ENCODE peak calls at places on chromosome 2, in four cellular contexts. T is B cell, B is cardiac fibroblast, S is endothelial cell. X is an unnamed sample.

GRCh38 chr2:216657963-216658362 is 24.7 kb downstream of the IGFBP2 start:
- DNase-seq in B (no peak), S (no peak), T (no peak), X (no peak)

GRCh38 chr2:69517410-69517809 is 80.2 kb upstream of the NFU1 start:
- DNase-seq in B (peak; percentile 70), T (no peak), S (no peak), X (no peak)

GRCh38 chr2:30147715-30148611 is 1.2 kb downstream of the YPEL5 start:
- DNase-seq in T (peak; percentile 90), B (peak; percentile 62), S (peak; percentile 93), X (peak; percentile 93)

GRCh38 chr2:212970132-212970531 is 181.3 kb downstream of the IKZF2 start:
- DNase-seq in T (no peak), B (peak; percentile 42), S (no peak), X (no peak)

GRCh38 chr2:182015334-182016109 is 29.9 kb downstream of the PPP1R1C start:
- DNase-seq in B (no peak), T (no peak), S (no peak), X (no peak)

GRCh38 chr2:168050377-168050776 is 197.0 kb downstream of the STK39 start:
- DNase-seq in T (no peak), B (no peak), S (no peak), X (no peak)

GRCh38 chr2:147173186-147173575 is 671.6 kb upstream of the ACVR2A start:
- DNase-seq in T (no peak), B (peak; percentile 10), S (no peak), X (no peak)

GRCh38 chr2:53490659-53491058 is 276.9 kb upstream of the CHAC2 start:
- DNase-seq in S (no peak), T (no peak), B (peak; percentile 59), X (no peak)

GRCh38 chr2:46801731-46802664 is 113.6 kb downstream of the MCFD2 start:
- DNase-seq in B (peak; percentile 54), T (no peak), S (no peak), X (no peak)

GRCh38 chr2:61018319-61018750 is 280 bp upstream of the PUS10 start:
- DNase-seq in T (no peak), S (no peak), B (peak; percentile 73), X (no peak)

GRCh38 chr2:102155703-102156515 is 13.4 kb downstream of the IL1R1 start:
- DNase-seq in T (no peak), S (no peak), B (peak; percentile 77), X (no peak)

GRCh38 chr2:241217320-241218031 is 29.0 kb downstream of the ANO7 start:
- DNase-seq in T (peak; percentile 76), S (peak; percentile 66), B (peak; percentile 67), X (peak; percentile 95)

GRCh38 chr2:205752421-205752820 is 70.1 kb downstream of the NRP2 start:
- DNase-seq in S (no peak), B (no peak), T (no peak), X (no peak)

GRCh38 chr2:11051280-11051679 is 104.0 kb upstream of the SLC66A3 start:
- DNase-seq in T (no peak), S (no peak), B (no peak), X (no peak)

GRCh38 chr2:64692401-64692800 is 38.7 kb upstream of the SERTAD2 start:
- DNase-seq in B (peak; percentile 84), S (no peak), T (no peak), X (no peak)

GRCh38 chr2:121584741-121585140 is 54.1 kb downstream of the RNU4ATAC start:
- DNase-seq in B (no peak), S (no peak), T (no peak), X (no peak)

GRCh38 chr2:120589782-120590608 is 145.7 kb upstream of the GLI2 start:
- DNase-seq in T (no peak), B (peak; percentile 96), S (no peak), X (no peak)

GRCh38 chr2:1736997-1737480 is 7.3 kb downstream of the PXDN start:
- DNase-seq in S (no peak), T (no peak), B (peak; percentile 91), X (no peak)

GRCh38 chr2:208488668-208489564 is 82.3 kb downstream of the PTH2R start:
- DNase-seq in T (no peak), S (no peak), B (no peak), X (no peak)

GRCh38 chr2:86254576-86255538 is 55.6 kb downstream of the MRPL35 start:
- DNase-seq in S (no peak), B (no peak), T (no peak), X (no peak)

GRCh38 chr2:66872056-66872821 is 437.3 kb downstream of the MEIS1 start:
- DNase-seq in T (no peak), S (no peak), B (peak; percentile 70), X (no peak)

GRCh38 chr2:102074167-102074778 is 68.3 kb upstream of the IL1R1 start:
- DNase-seq in B (no peak), S (no peak), T (peak; percentile 8), X (no peak)

GRCh38 chr2:187959821-187960220 is 331.9 kb upstream of the GULP1 start:
- DNase-seq in S (no peak), B (peak; percentile 42), T (no peak), X (no peak)

GRCh38 chr2:27724905-27725693 is 46.4 kb upstream of the MRPL33 start:
- DNase-seq in T (no peak), S (no peak), B (peak; percentile 75), X (no peak)

GRCh38 chr2:118856978-118857676 is 9.7 kb upstream of the EN1 start:
- DNase-seq in T (peak; percentile 26), B (no peak), S (no peak), X (no peak)

GRCh38 chr2:96843538-96844268 is at the start of gene ANKRD23:
- DNase-seq in B (no peak), S (no peak), T (no peak), X (no peak)

GRCh38 chr2:46304635-46305034 is 7.4 kb downstream of the EPAS1 start:
- DNase-seq in S (no peak), B (no peak), T (no peak), X (no peak)

GRCh38 chr2:229910147-229910831 is 11.5 kb downstream of the TRIP12 start:
- DNase-seq in B (no peak), T (no peak), S (no peak), X (no peak)

GRCh38 chr2:128607981-128608506 is 289.4 kb upstream of the HS6ST1 start:
- DNase-seq in T (no peak), S (no peak), B (no peak), X (no peak)

GRCh38 chr2:38076710-38077430 is 919 bp upstream of the CYP1B1 start:
- DNase-seq in S (peak; percentile 55), T (peak; percentile 26), B (peak; percentile 90), X (peak; percentile 89)

GRCh38 chr2:224764565-224765236 is 48.5 kb upstream of the CCDC195 start:
- DNase-seq in B (no peak), S (no peak), T (peak; percentile 16), X (peak; percentile 17)

GRCh38 chr2:54559593-54560145 is 103.5 kb downstream of the SPTBN1 start:
- DNase-seq in T (no peak), S (peak; percentile 41), B (peak; percentile 95), X (no peak)

DNA sequence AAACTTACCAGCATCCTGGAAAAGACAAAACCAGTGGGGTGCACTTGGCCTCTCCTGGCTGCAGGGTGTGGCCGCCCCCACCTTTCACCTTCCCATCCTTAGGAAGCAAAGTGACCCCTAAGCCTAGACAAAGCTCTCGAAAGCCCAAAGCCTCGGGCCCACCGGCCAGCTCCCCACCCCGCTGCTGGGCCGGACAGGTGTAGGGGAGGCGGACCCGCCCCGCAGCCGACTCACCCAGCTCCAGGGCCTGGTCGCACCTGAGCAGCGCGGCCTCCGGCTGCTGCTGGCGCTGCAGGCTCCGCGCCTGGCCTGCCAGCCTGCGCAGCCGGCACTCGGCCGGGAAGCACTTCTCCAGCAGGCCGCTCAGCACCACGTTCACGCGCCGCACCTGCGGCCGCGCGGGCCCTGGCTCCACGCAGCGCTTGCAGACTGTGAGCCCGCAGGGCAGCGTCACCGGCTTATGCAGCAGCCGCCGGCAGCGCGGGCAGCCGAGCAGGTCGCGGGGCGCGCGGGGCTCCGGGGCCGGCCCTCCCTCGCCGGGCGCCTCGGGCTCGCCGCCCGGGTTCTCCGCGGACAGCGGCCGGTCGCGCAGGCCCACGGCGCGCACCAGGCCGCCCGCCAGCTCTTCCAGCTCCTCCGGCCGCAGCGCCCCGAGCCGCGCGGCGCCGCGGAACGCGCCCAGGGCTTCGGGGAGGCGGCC is 970 bp downstream of the LONRF2 start:
- DNase-seq in S (peak; percentile 52), B (peak; percentile 9), T (peak; percentile 43), X (peak; percentile 20)
- TF ChIP-seq CTCF in S (no peak), B (no peak), T (no peak), X (no peak)

DNA sequence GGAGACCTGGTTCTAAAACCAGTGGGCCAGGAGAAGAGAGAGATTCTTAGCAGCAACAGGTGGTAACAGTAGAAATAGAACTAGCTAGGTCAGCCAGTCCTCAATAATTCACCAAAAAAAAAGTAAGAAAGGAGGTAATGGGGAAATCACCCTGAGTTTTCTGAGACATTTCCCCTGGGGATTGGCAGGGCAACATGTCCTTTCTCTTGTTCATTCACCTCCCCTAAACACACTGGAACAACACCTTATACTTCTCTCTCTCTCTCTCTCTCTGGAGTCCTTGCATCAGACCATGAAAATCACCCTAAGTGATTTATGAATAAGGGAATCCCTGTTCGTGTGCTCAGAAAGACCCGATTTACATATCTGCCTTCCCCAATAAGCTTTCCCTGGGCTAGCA is 64.8 kb downstream of the COX7A2L start:
- DNase-seq in T (peak; percentile 54), S (no peak), B (no peak), X (peak; percentile 30)
- TF ChIP-seq CTCF in T (no peak), S (no peak), B (no peak), X (no peak)

DNA sequence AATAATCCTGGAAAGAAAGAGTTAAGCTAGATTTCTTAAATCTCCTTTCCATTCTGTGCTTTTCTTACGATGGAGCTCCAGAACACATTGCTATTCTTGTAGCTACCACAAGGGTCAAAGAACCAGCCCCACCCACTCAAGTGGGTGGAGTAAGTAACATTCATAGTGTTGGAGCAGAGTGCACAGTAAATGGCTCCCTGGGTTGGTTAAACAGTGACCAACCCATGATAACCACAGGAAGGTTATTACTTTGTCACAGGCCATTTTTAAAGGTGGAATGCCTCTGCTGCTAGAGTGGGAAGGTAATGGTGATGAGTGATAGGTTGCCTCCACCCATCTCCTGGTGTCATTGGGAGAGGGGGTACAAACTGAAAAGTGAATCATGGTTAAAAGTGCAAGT is 13.9 kb downstream of the ARPC2 start:
- DNase-seq in B (peak; percentile 65), T (peak; percentile 41), S (no peak), X (peak; percentile 18)
- TF ChIP-seq CTCF in B (peak; percentile 43), T (peak; percentile 42), S (peak; percentile 54), X (no peak)

GRCh38 chr2:150007815-150008430 is 420.3 kb upstream of the MMADHC start:
- DNase-seq in B (no peak), S (no peak), T (no peak), X (no peak)

GRCh38 chr2:150013011-150013410 is 425.4 kb upstream of the MMADHC start:
- DNase-seq in S (no peak), B (no peak), T (no peak), X (no peak)

GRCh38 chr2:150003539-150003938 is 416.0 kb upstream of the MMADHC start:
- DNase-seq in S (no peak), T (no peak), B (no peak), X (no peak)

GRCh38 chr2:150011336-150011735 is 423.8 kb upstream of the MMADHC start:
- DNase-seq in S (no peak), B (peak; percentile 28), T (no peak), X (no peak)

GRCh38 chr2:150008901-150009300 is 421.3 kb upstream of the MMADHC start:
- DNase-seq in S (no peak), T (no peak), B (no peak), X (no peak)
- TF ChIP-seq CTCF in S (no peak), T (no peak), B (no peak), X (no peak)

X was measured in GM20000.